ENCODE peak calls at places on chromosomes 7 and 10, in four cellular contexts. P is occipital lobe; S is HuH-7.5; X is activated naive CD4-positive, alpha-beta T cell treated with anti-CD3 and anti-CD28 coated beads for 36 hours. V is an unnamed sample.

GRCh38 chr7:151209588-151209987 is 700 bp downstream of the H2BK1 start:
- DNase-seq in S (no peak), P (no peak), X (no peak), V (no peak)

GRCh38 chr7:135980665-135981180 is 3.6 kb upstream of the MTPN start:
- DNase-seq in S (no peak), X (peak), P (no peak), V (peak)

GRCh38 chr10:62025134-62025794 is 123.8 kb downstream of the ARID5B start:
- DNase-seq in P (no peak), S (no peak), X (no peak), V (no peak)

GRCh38 chr7:51455948-51456347 is 139.3 kb upstream of the COBL start:
- DNase-seq in X (no peak), P (no peak), S (no peak), V (no peak)

GRCh38 chr10:77163670-77164348 is 473.8 kb downstream of the KCNMA1 start:
- DNase-seq in P (peak), X (no peak), S (no peak), V (peak)

GRCh38 chr7:113730309-113730955 is 188.4 kb downstream of the PPP1R3A start:
- DNase-seq in S (no peak), X (no peak), P (no peak), V (no peak)

GRCh38 chr10:72564596-72564995 is 61.3 kb downstream of the MICU1 start:
- DNase-seq in P (no peak), X (peak), S (no peak), V (no peak)

GRCh38 chr7:133873631-133874030 is 253.5 kb upstream of the LRGUK start:
- DNase-seq in X (no peak), P (no peak), S (no peak), V (no peak)

GRCh38 chr7:109259151-109259550 is 689.5 kb downstream of the DNAJB9 start:
- DNase-seq in P (no peak), S (no peak), X (no peak), V (no peak)

GRCh38 chr7:99571768-99572167 is 13.3 kb downstream of the ZNF655 start:
- DNase-seq in P (no peak), X (no peak), S (no peak), V (no peak)

GRCh38 chr7:90816511-90817142 is 220.5 kb downstream of the CDK14 start:
- DNase-seq in S (no peak), X (no peak), P (no peak), V (peak)

GRCh38 chr7:43244232-43244631 is 131.8 kb downstream of the HECW1 start:
- DNase-seq in X (peak), P (no peak), S (no peak), V (no peak)

GRCh38 chr7:29106128-29106988 is 40.0 kb downstream of the CPVL start:
- DNase-seq in P (peak), X (peak), S (no peak), V (peak)

GRCh38 chr10:79229081-79229541 is 118.2 kb upstream of the PPIF start:
- DNase-seq in P (no peak), S (no peak), X (no peak), V (no peak)

GRCh38 chr7:51024867-51025266 is 242.2 kb upstream of the GRB10 start:
- DNase-seq in X (no peak), S (no peak), P (no peak), V (no peak)

GRCh38 chr10:31584098-31584631 is 265.1 kb downstream of the ZEB1 start:
- DNase-seq in S (no peak), X (no peak), P (no peak), V (peak)

GRCh38 chr7:151038951-151039849 is 9.1 kb upstream of the ASIC3 start:
- DNase-seq in X (peak), P (peak), S (peak), V (peak)

GRCh38 chr7:1844336-1844955 is 174.4 kb downstream of the ELFN1 start:
- DNase-seq in S (no peak), P (no peak), X (no peak), V (no peak)

GRCh38 chr7:30433082-30433481 is 45.5 kb downstream of the NOD1 start:
- DNase-seq in X (no peak), P (no peak), S (no peak), V (no peak)

GRCh38 chr7:70585071-70585470 is 546.9 kb upstream of the GALNT17 start:
- DNase-seq in S (no peak), X (no peak), P (no peak), V (no peak)

GRCh38 chr7:20229652-20230500 is 12.7 kb upstream of the MACC1 start:
- DNase-seq in P (no peak), S (no peak), X (no peak), V (peak)